ENCODE peak calls at places on chromosome 16, in six cellular contexts. L is ovary, C is lung, Z is choroid plexus epithelial cell, U is PC-3, P is GM12878. B is an unnamed sample.
A peak's percentile ranks its signal among the peaks of the same experiment; 100 is the strongest.

GRCh38 chr16:28326881-28327610 is 34.7 kb downstream of the SBK1 start:
- DNase-seq in L (no peak), C (peak; percentile 57), Z (peak; percentile 59), U (peak; percentile 33), P (no peak), B (peak; percentile 43)

GRCh38 chr16:31874354-31875111 is 926 bp downstream of the ZNF267 start:
- DNase-seq in L (no peak), C (no peak), Z (peak; percentile 59), U (peak; percentile 50), P (peak; percentile 82), B (peak; percentile 61)

GRCh38 chr16:84138824-84139627 is 6.0 kb downstream of the HSDL1 start:
- DNase-seq in L (no peak), C (peak; percentile 74), Z (peak; percentile 46), U (peak; percentile 22), P (peak; percentile 56), B (no peak)

GRCh38 chr16:80614908-80615696 is 74.3 kb downstream of the DYNLRB2 start:
- DNase-seq in L (no peak), C (no peak), Z (peak; percentile 91), U (peak; percentile 82), P (no peak), B (peak; percentile 29)

GRCh38 chr16:76118344-76118743 is 158.9 kb upstream of the CNTNAP4 start:
- DNase-seq in L (no peak), C (no peak), Z (no peak), U (no peak), P (no peak), B (peak; percentile 13)

GRCh38 chr16:49003992-49004391 is 277.6 kb downstream of the CBLN1 start:
- DNase-seq in L (no peak), C (no peak), Z (no peak), U (no peak), P (no peak), B (no peak)

GRCh38 chr16:31090540-31090939 is 1.8 kb upstream of the PRSS53 start:
- DNase-seq in L (peak; percentile 10), C (no peak), Z (peak; percentile 75), U (no peak), P (no peak), B (no peak)

GRCh38 chr16:77816293-77816692 is 27.9 kb downstream of the VAT1L start:
- DNase-seq in L (no peak), C (no peak), Z (peak; percentile 67), U (no peak), P (no peak), B (no peak)

GRCh38 chr16:64910351-64910750 is 211.5 kb downstream of the CDH11 start:
- DNase-seq in L (peak; percentile 24), C (no peak), Z (peak; percentile 87), U (no peak), P (no peak), B (peak; percentile 69)

GRCh38 chr16:57694556-57695377 is at the start of gene DRC7:
- DNase-seq in L (no peak), C (peak; percentile 48), Z (peak; percentile 69), U (peak; percentile 17), P (no peak), B (peak; percentile 46)

GRCh38 chr16:85607331-85607765 is 5.8 kb upstream of the GSE1 start:
- DNase-seq in L (no peak), C (no peak), Z (no peak), U (no peak), P (no peak), B (no peak)
- TF ChIP-seq CTCF in L (no peak), C (no peak), Z (peak; percentile 27), U (no peak), P (no peak), B (no peak)

DNA sequence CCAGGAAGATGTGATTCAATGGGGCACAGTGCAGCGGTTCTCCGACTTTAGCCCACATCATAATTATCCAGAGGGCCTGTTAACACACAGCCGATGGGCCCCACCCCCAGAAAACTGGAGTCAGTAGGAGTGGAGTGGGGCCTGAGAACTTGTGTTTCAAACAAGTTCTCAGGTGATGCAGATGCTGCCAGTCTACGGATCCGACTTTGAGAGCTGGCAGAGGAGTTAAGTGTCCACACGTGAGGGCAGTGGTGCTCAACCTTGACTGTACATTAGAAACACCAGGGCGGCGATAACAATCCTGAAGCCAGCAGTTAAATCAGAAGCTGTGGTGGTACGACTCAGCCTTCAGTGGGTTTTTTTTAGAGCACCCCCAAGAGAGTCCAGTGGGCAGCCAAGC is 75.0 kb downstream of the GPRC5B start:
- DNase-seq in L (no peak), C (no peak), Z (no peak), U (no peak), P (no peak), B (no peak)
- TF ChIP-seq CTCF in L (no peak), C (no peak), Z (no peak), U (no peak), P (no peak), B (no peak)

DNA sequence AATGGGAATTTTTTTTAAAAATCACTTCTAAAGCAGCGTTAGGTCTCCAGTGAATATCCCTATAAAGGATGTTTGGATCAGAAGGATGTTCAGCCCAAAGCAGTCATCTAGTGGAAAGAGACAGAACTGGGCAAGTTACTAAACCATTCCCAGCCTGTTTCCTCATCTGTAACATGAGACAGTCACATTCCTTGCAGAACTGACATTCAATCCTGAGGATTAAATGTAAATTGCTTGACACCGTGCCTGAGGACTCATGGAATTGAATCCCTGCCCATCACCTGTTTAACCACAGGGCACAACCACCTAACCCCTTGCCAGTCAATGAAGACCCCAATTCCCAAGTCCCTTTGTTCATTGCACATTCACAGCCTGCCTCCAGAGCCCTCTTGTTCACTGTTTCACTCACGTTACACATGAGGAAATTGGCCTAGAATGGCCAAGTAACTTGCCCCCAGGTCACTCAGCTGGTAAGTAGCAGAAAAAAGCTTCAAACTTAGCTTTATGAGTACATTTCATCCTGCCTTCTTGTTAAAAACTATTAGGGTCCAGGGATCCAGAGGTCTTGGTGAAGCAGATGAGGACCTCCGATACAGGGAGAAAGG is 1.4 kb downstream of the CMTM2 start:
- DNase-seq in L (no peak), C (no peak), Z (peak; percentile 87), U (peak; percentile 65), P (no peak), B (peak; percentile 85)
- TF ChIP-seq CTCF in L (no peak), C (no peak), Z (peak; percentile 50), U (no peak), P (no peak), B (no peak)

GRCh38 chr16:24022797-24023196 is 187.0 kb downstream of the PRKCB start:
- DNase-seq in L (no peak), C (no peak), Z (no peak), U (no peak), P (no peak), B (no peak)
- TF ChIP-seq CTCF in L (no peak), C (no peak), Z (no peak), U (no peak), P (no peak), B (no peak)